ENCODE peak calls at places on chromosome 13, in nine cellular contexts. E is left colon; V is tibial nerve; T is activated naive CD4-positive, alpha-beta T cell treated with anti-CD3 and anti-CD28 coated beads for 36 hours; R is activated T-cell treated with anti-CD3 and anti-CD28 coated beads for 24 hours; J is thoracic aorta; F is OCI-LY7; W is fibroblast of the aortic adventitia; H is stimulated activated CD8-positive, alpha-beta memory T cell treated with anti-CD3 and anti-CD28 coated beads, Interleukin-12 subunit alpha, Interleukin-12 subunit beta, amount 100 ng/mL, for 4 hours. X is an unnamed sample.

GRCh38 chr13:30880756-30881155 is 25.3 kb upstream of the MEDAG start:
- DNase-seq in E (no peak), V (no peak), T (no peak), R (no peak), J (no peak), F (no peak), W (peak; percentile 94), H (no peak), X (no peak)

GRCh38 chr13:43054803-43055802 is 31.7 kb downstream of the DNAJC15 start:
- DNase-seq in E (peak; percentile 30), V (no peak), T (peak; percentile 38), R (no peak), J (no peak), F (peak; percentile 49), W (peak; percentile 90), H (no peak), X (peak; percentile 37)

GRCh38 chr13:50404769-50405168 is 389.5 kb downstream of the KCNRG start:
- DNase-seq in E (no peak), V (no peak), T (no peak), R (no peak), J (no peak), F (no peak), W (no peak), H (no peak), X (no peak)

GRCh38 chr13:67792151-67792665 is 562.1 kb upstream of the PCDH9 start:
- DNase-seq in E (no peak), V (no peak), T (no peak), R (no peak), J (no peak), F (no peak), W (no peak), H (no peak), X (no peak)

GRCh38 chr13:96672016-96672415 is 322.3 kb downstream of the OXGR1 start:
- DNase-seq in E (no peak), V (no peak), T (no peak), R (no peak), J (no peak), F (no peak), W (no peak), H (no peak), X (no peak)

GRCh38 chr13:43232144-43232840 is 208.9 kb downstream of the DNAJC15 start:
- DNase-seq in E (no peak), V (no peak), T (no peak), R (no peak), J (no peak), F (no peak), W (peak; percentile 54), H (no peak), X (no peak)

GRCh38 chr13:91381371-91381770 is 17.1 kb upstream of the GPC5 start:
- DNase-seq in E (no peak), V (no peak), T (peak; percentile 21), R (no peak), J (no peak), F (peak; percentile 65), W (peak; percentile 43), H (no peak), X (no peak)

GRCh38 chr13:44857736-44858135 is 131.5 kb downstream of the NUFIP1 start:
- DNase-seq in E (no peak), V (no peak), T (no peak), R (no peak), J (no peak), F (no peak), W (no peak), H (no peak), X (no peak)

GRCh38 chr13:71499944-71500514 is 367.0 kb downstream of the DACH1 start:
- DNase-seq in E (no peak), V (no peak), T (no peak), R (no peak), J (no peak), F (no peak), W (no peak), H (no peak), X (no peak)

GRCh38 chr13:67383358-67383757 is 153.2 kb upstream of the PCDH9 start:
- DNase-seq in E (no peak), V (no peak), T (no peak), R (no peak), J (no peak), F (no peak), W (peak; percentile 7), H (no peak), X (no peak)

GRCh38 chr13:105445793-105446192 is 1089.7 kb downstream of the EFNB2 start:
- DNase-seq in E (no peak), V (no peak), T (no peak), R (no peak), J (no peak), F (no peak), W (no peak), H (no peak), X (no peak)

GRCh38 chr13:22915442-22916082 is 265.2 kb upstream of the SGCG start:
- DNase-seq in E (peak; percentile 70), V (no peak), T (no peak), R (no peak), J (no peak), F (peak; percentile 60), W (peak; percentile 19), H (no peak), X (no peak)

GRCh38 chr13:83184819-83185218 is 697.5 kb downstream of the SLITRK1 start:
- DNase-seq in E (no peak), V (no peak), T (no peak), R (no peak), J (no peak), F (no peak), W (peak; percentile 65), H (no peak), X (no peak)

GRCh38 chr13:78022164-78022877 is 103.7 kb upstream of the EDNRB start:
- DNase-seq in E (peak; percentile 23), V (no peak), T (peak; percentile 73), R (peak; percentile 30), J (no peak), F (peak; percentile 73), W (peak; percentile 61), H (peak; percentile 3), X (peak; percentile 76)

GRCh38 chr13:63351533-63351932 is 1935.9 kb upstream of the PCDH20 start:
- DNase-seq in E (no peak), V (no peak), T (no peak), R (no peak), J (no peak), F (no peak), W (no peak), H (no peak), X (no peak)

GRCh38 chr13:61170791-61171330 is 244.8 kb downstream of the PCDH20 start:
- DNase-seq in E (no peak), V (no peak), T (no peak), R (no peak), J (no peak), F (no peak), W (no peak), H (no peak), X (no peak)

GRCh38 chr13:101838305-101838835 is 385.9 kb downstream of the ITGBL1 start:
- DNase-seq in E (no peak), V (no peak), T (no peak), R (no peak), J (no peak), F (no peak), W (no peak), H (no peak), X (no peak)

GRCh38 chr13:36986462-36987240 is 12.5 kb downstream of the ALG5 start:
- DNase-seq in E (no peak), V (no peak), T (no peak), R (no peak), J (no peak), F (no peak), W (no peak), H (no peak), X (no peak)

GRCh38 chr13:99864627-99864990 is 107.0 kb downstream of the ZIC5 start:
- DNase-seq in E (no peak), V (no peak), T (no peak), R (no peak), J (no peak), F (no peak), W (no peak), H (no peak), X (no peak)

GRCh38 chr13:43686557-43686956 is 100.2 kb downstream of the ENOX1 start:
- DNase-seq in E (peak; percentile 30), V (no peak), T (no peak), R (no peak), J (no peak), F (no peak), W (peak; percentile 68), H (no peak), X (no peak)

GRCh38 chr13:32443111-32443510 is 15.2 kb upstream of the N4BP2L1 start:
- DNase-seq in E (no peak), V (no peak), T (peak; percentile 61), R (no peak), J (no peak), F (peak; percentile 53), W (no peak), H (no peak), X (peak; percentile 67)

GRCh38 chr13:52599853-52600603 is 42.2 kb upstream of the HNRNPA1L2 start:
- DNase-seq in E (no peak), V (no peak), T (peak; percentile 14), R (no peak), J (no peak), F (peak; percentile 10), W (no peak), H (no peak), X (no peak)

GRCh38 chr13:34335662-34336007 is 517.7 kb downstream of the RFC3 start:
- DNase-seq in E (no peak), V (no peak), T (no peak), R (no peak), J (no peak), F (no peak), W (no peak), H (no peak), X (no peak)

GRCh38 chr13:59340581-59340980 is 823.1 kb downstream of the DIAPH3 start:
- DNase-seq in E (no peak), V (no peak), T (no peak), R (no peak), J (no peak), F (no peak), W (no peak), H (no peak), X (no peak)

GRCh38 chr13:24224232-24224680 is 63.7 kb downstream of the SPATA13 start:
- DNase-seq in E (no peak), V (no peak), T (no peak), R (no peak), J (no peak), F (no peak), W (no peak), H (no peak), X (no peak)

GRCh38 chr13:46633416-46633815 is 80.4 kb downstream of the LRCH1 start:
- DNase-seq in E (no peak), V (no peak), T (no peak), R (no peak), J (no peak), F (no peak), W (peak; percentile 81), H (no peak), X (no peak)

GRCh38 chr13:32585625-32586021 is 629 bp upstream of the PDS5B start:
- DNase-seq in E (peak; percentile 33), V (no peak), T (no peak), R (no peak), J (no peak), F (peak; percentile 19), W (no peak), H (no peak), X (peak; percentile 25)

GRCh38 chr13:113592571-113592970 is 8.0 kb downstream of the TFDP1 start:
- DNase-seq in E (no peak), V (no peak), T (no peak), R (no peak), J (no peak), F (no peak), W (no peak), H (no peak), X (no peak)

GRCh38 chr13:31045621-31046081 is 113.2 kb downstream of the TEX26 start:
- DNase-seq in E (peak; percentile 88), V (no peak), T (peak; percentile 83), R (peak; percentile 74), J (peak; percentile 9), F (no peak), W (peak; percentile 92), H (peak; percentile 57), X (peak; percentile 78)

GRCh38 chr13:31274345-31274870 is 74.6 kb downstream of the B3GLCT start:
- DNase-seq in E (no peak), V (no peak), T (no peak), R (no peak), J (no peak), F (no peak), W (no peak), H (no peak), X (no peak)

GRCh38 chr13:90154311-90154960 is 1193.1 kb upstream of the MIR17HG start:
- DNase-seq in E (no peak), V (no peak), T (no peak), R (no peak), J (no peak), F (no peak), W (no peak), H (no peak), X (no peak)